ENCODE peak calls at places on chromosomes 7 and 10, in seven cellular contexts. X, N, B, E, Z, O and Q are unnamed samples.

GRCh38 chr7:115059312-115059711 is 137.4 kb downstream of the MDFIC start:
- DNase-seq in E (peak), Z (peak), B (no peak), X (no peak), N (peak), O (no peak), Q (no peak)

GRCh38 chr10:24432478-24433416 is 223.8 kb downstream of the KIAA1217 start:
- DNase-seq in B (no peak), O (peak), N (peak), E (peak), Z (peak), X (no peak), Q (no peak)

GRCh38 chr10:127163632-127164031 is 32.8 kb downstream of the INSYN2A start:
- DNase-seq in B (no peak), X (no peak), Z (no peak), E (no peak), N (peak), O (no peak), Q (no peak)

GRCh38 chr10:110946496-110946895 is 27.1 kb downstream of the SHOC2 start:
- DNase-seq in X (no peak), O (no peak), Z (peak), E (peak), B (no peak), N (no peak), Q (no peak)

GRCh38 chr7:64946772-64947171 is 43.7 kb downstream of the ZNF273 start:
- DNase-seq in N (peak), E (no peak), B (no peak), Z (peak), X (no peak), O (no peak), Q (no peak)

GRCh38 chr10:29141761-29142160 is 147.1 kb upstream of the LYZL1 start:
- DNase-seq in X (no peak), N (peak), O (no peak), E (peak), B (peak), Z (peak), Q (no peak)

GRCh38 chr7:5695037-5695708 is 86.3 kb downstream of the RNF216 start:
- DNase-seq in N (peak), E (peak), X (no peak), B (peak), Z (peak), O (peak), Q (peak)

GRCh38 chr7:18939771-18940576 is 177.5 kb downstream of the TWIST1 start:
- DNase-seq in E (no peak), Z (peak), X (no peak), B (no peak), N (peak), O (no peak), Q (no peak)

GRCh38 chr10:103501186-103501585 is 7.7 kb downstream of the NEURL1 start:
- DNase-seq in X (no peak), O (no peak), Z (no peak), E (no peak), N (no peak), B (no peak), Q (no peak)

GRCh38 chr10:104435822-104436221 is 82.2 kb downstream of the CFAP58 start:
- DNase-seq in B (peak), X (no peak), E (no peak), O (no peak), Z (no peak), N (peak), Q (no peak)

GRCh38 chr7:73429218-73429617 is 4.4 kb upstream of the FZD9 start:
- DNase-seq in Z (peak), X (no peak), B (no peak), E (peak), O (no peak), N (peak), Q (no peak)
- H3K4me3 ChIP-seq in Z (no peak), X (no peak), B (no peak), E (no peak), O (no peak), N (no peak), Q (no peak)

DNA sequence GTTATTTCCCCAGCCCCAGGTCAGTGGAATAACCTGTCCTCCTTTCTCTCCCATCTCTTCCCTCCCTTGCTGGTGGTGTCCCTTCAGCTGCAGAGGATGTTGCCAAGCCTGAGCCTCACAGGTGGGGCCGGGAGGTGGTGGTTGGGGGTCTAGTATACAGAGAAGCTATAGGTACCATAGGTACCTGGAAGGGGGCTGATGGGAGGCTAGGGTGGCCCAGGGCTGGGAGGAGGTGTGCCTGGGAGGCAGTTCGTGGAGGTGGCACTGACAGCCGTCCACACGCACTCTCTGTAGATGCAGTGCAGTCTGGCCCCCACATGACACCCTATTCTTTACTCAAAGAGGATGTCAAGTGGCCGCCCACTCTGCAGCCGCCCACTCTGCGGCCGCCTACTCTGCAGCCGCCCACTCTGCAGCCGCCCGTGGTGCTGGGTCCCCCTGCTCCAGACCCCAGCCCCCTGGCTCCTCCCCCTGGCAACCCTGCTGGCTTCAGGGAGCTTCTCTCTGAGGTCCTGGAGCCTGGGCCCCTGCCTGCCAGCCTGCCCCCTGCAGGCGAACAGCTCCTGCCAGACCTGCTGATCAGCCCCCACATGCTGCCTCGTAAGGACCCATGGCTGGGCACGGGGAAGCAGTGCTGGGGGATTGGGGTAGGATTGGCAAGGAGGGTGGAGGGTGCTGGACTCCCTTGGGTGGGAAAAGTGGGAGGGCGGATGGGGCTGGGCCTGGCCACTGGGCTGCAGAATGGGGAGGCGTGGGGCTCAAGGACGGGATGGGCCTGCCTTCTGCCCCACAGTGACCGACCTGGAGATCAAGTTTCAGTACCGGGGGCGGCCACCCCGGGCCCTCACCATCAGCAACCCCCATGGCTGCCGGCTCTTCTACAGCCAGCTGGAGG is 9.5 kb downstream of the IRF5 start:
- DNase-seq in X (no peak), E (no peak), Z (no peak), O (no peak), B (no peak), N (no peak), Q (no peak)
- TF ChIP-seq CTCF in X (peak), E (peak), Z (no peak), O (peak), B (no peak), N (no peak), Q (peak)

GRCh38 chr7:76233538-76234281 is 32.0 kb downstream of the SRRM3 start:
- DNase-seq in N (peak), E (no peak), Z (no peak), O (no peak), X (no peak), B (no peak), Q (no peak)
- H3K4me3 ChIP-seq in N (no peak), E (no peak), Z (no peak), O (no peak), X (no peak), B (no peak), Q (no peak)

GRCh38 chr10:11776080-11776479 is 33.9 kb downstream of the ECHDC3 start:
- DNase-seq in Z (peak), B (no peak), X (no peak), O (no peak), N (no peak), E (no peak), Q (no peak)
- TF ChIP-seq CTCF in Z (no peak), B (no peak), X (no peak), O (no peak), N (no peak), E (no peak), Q (no peak)

GRCh38 chr10:124744047-124744687 is at the start of gene FAM53B:
- DNase-seq in O (peak), Z (peak), X (no peak), N (peak), E (peak), B (peak), Q (peak)
- H3K4me3 ChIP-seq in O (peak), Z (peak), X (peak), N (peak), E (peak), B (peak), Q (peak)

DNA sequence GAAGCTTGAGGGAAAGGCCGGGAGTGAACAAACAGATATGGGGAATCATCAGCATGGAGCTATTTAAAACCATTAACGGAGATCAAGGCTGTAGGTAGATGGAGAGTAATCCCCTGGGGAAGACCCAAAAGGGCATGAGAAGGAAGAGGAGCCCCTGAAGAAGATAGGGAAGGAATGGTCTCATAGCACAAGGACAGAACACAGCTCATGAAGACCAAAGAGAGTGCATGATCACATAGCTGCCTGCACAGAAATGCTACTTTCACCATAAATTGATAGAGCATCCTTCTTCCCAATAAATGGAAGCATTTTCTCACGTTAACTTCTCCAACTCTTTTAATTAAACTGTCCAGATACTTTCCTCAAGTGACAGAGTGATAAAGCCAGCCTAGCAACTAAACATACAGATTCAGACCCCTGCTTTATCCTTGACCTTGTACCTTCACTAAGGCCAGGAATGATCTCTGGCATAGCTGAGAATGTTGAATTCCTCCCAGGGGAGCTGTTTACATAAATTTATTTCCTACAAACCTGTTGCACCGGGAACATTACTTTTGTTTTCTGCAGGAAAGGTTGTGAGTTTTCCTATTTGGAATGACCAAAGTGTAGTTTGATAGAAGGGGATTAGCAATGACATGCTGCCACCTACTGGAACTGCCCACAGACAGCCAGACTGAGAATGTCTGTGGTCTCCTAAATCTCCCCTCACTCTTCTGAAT is 110.8 kb upstream of the LRGUK start:
- DNase-seq in Z (peak), X (peak), E (peak), B (no peak), O (peak), N (peak), Q (no peak)
- TF ChIP-seq CTCF in Z (peak), X (peak), E (peak), B (peak), O (peak), N (peak), Q (peak)

GRCh38 chr10:667602-668143 is 21.8 kb downstream of the DIP2C start:
- DNase-seq in N (no peak), B (no peak), Z (no peak), E (no peak), O (no peak), X (no peak), Q (no peak)

GRCh38 chr10:667096-667495 is 22.4 kb downstream of the DIP2C start:
- DNase-seq in B (no peak), O (no peak), N (no peak), X (no peak), E (no peak), Z (no peak), Q (no peak)

GRCh38 chr10:664893-665292 is 24.6 kb downstream of the DIP2C start:
- DNase-seq in N (no peak), B (no peak), O (no peak), X (no peak), E (no peak), Z (no peak), Q (no peak)

GRCh38 chr10:665579-666091 is 23.8 kb downstream of the DIP2C start:
- DNase-seq in Z (no peak), E (no peak), X (no peak), B (no peak), O (no peak), N (peak), Q (no peak)

DNA sequence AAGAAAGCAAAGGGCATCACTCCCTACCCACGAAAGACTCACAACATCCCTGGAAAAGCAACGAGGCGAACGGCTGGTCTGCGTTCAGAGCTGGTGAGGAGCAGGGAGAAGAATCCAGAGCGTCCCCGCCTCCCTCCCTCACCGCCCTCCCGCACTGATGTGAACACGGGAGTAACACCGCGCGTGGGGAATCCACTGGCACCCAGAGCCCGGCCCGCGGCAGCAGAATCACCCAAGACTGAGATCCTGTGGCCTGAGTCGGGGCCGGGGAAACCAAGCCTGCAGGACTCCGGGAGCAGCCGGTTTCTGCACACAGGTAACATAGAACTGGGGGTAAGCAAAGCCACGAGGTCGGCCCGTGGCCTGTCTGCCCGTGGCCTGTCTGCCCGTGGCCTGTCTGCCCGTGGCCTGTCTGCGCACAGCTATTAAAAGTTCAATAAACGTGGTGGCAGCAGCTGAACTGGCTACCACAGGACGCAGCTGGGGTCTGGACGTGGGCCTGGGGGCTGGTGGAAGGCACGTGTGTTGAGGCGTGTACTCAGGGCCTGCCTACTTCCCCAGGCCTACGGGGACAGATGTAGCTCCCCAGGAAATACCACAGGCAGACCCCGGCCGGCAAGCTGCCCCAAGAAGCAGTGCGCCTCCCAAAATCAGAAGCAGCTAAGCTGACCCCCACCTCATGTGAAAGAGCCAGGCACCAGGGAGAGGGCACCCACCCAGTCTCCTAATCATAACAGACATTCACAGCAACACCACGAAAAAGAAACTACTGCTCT is 23.0 kb downstream of the DIP2C start:
- DNase-seq in X (no peak), N (no peak), E (no peak), Z (no peak), O (no peak), B (no peak), Q (no peak)
- H3K4me3 ChIP-seq in X (no peak), N (peak), E (no peak), Z (peak), O (no peak), B (no peak), Q (no peak)

DNA sequence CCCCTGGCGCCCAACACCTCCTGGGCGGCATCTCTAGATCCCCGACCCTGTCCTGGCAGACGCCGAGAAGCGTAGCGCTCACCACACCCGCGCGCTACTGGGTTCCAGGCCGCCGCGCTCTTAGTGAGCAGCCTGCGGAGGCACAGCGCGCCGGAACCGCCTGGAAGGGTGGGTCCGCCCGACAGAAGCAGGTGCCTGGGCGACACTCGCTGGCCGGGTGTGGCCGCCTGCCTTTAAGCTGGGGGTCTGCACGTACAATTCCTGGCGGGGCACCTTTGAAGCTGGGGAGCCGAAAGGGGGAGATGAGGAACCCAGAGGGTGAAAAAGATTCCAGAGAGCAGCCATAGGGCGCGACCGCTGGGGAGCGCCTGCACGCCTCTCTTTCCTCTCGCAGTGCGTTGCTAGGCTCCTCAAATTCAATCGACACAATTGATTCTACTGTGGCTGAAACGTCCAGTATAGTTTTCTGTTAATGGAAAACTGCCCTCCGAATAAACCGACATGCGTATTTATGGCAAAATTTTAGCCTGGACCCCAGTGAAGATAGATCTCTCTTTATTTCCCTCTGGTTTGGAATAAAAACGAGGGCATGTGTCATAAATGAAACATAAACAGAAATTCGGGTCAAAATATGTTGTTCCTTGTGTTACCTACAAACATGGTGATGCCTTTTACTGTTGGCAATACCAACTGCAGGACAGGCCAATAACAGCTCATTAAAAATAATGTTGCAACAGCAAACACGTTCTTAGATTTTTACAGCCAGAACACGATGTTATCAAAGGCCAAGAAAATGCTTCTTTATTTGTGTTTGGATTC is 4.6 kb downstream of the HMX3 start:
- DNase-seq in E (no peak), O (no peak), Z (no peak), X (no peak), B (no peak), N (no peak), Q (no peak)
- TF ChIP-seq CTCF in E (no peak), O (peak), Z (no peak), X (no peak), B (no peak), N (no peak), Q (no peak)

GRCh38 chr10:4824791-4825310 is 1.2 kb upstream of the AKR1E2 start:
- DNase-seq in E (no peak), O (no peak), Z (no peak), N (no peak), B (no peak), X (no peak), Q (no peak)

GRCh38 chr10:4825868-4826787 is at the start of gene AKR1E2:
- DNase-seq in Z (peak), B (peak), E (peak), X (peak), O (peak), N (peak), Q (peak)

GRCh38 chr10:4826788-4827324 is 849 bp downstream of the AKR1E2 start:
- DNase-seq in O (no peak), N (no peak), Z (no peak), E (no peak), B (no peak), X (no peak), Q (no peak)

GRCh38 chr10:4828005-4828404 is 2.0 kb downstream of the AKR1E2 start:
- DNase-seq in Z (no peak), B (no peak), N (no peak), O (no peak), X (no peak), E (no peak), Q (no peak)

DNA sequence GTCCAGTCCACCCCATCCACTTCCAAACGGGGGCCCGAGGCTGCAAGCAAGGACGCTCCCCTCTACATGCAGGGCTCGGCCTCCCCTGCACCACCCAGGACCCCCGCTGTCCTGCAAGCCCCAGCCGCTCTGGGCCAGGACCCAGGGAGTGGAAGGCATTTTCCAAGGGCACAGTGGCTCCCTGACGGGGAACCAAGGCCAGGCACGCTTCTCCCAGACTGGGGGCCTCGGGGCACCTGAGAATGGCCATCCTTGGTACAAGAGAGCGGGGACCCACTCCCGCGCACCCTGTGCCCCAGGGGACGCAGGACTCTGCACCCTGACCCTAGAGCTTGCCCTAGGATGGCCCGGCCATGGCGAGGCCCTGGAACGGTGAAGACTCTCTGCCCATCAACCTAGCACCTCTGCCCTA is 545 bp upstream of the AKR1E2 start:
- DNase-seq in N (no peak), Z (no peak), E (no peak), B (no peak), X (no peak), O (no peak), Q (no peak)
- H3K4me3 ChIP-seq in N (peak), Z (peak), E (no peak), B (peak), X (no peak), O (peak), Q (no peak)